ENCODE peak calls at places on chromosome 14, in eight cellular contexts. E is mucosa of descending colon; Z is esophagus squamous epithelium; C is ELR; M is stimulated activated CD4-positive, alpha-beta T cell treated with anti-CD3 and anti-CD28 coated beads, Interleukin-4, amount 100 ng/mL, for 1 hour; I is right lobe of liver; S is T-helper 2 cell; A is tibial nerve. F is an unnamed sample.

GRCh38 chr14:20757963-20758362 is 10.2 kb upstream of the EDDM3B start:
- DNase-seq in Z (no peak), I (no peak), S (no peak), C (no peak), A (no peak), E (no peak), M (peak), F (no peak)

GRCh38 chr14:49892301-49892635 is 614 bp upstream of the ARF6 start:
- DNase-seq in S (peak), C (peak), M (no peak), A (no peak), I (peak), Z (no peak), E (no peak), F (no peak)

GRCh38 chr14:48490756-48491155 is 815.4 kb upstream of the MDGA2 start:
- DNase-seq in M (no peak), Z (no peak), S (no peak), A (no peak), C (no peak), E (no peak), I (no peak), F (no peak)

GRCh38 chr14:101476258-101476930 is 84.9 kb upstream of the DIO3 start:
- DNase-seq in I (peak), M (no peak), C (no peak), A (no peak), Z (no peak), E (peak), S (no peak), F (peak)

GRCh38 chr14:74984241-74985027 is 18.3 kb upstream of the EIF2B2 start:
- DNase-seq in M (no peak), C (no peak), S (no peak), A (no peak), Z (no peak), E (no peak), I (peak), F (no peak)

GRCh38 chr14:50357124-50357523 is 39.6 kb downstream of the CDKL1 start:
- DNase-seq in Z (no peak), S (no peak), E (no peak), M (no peak), A (no peak), C (no peak), I (peak), F (no peak)

GRCh38 chr14:23154876-23155587 is 28.4 kb downstream of the SLC7A8 start:
- DNase-seq in I (no peak), C (peak), Z (no peak), A (peak), S (no peak), E (peak), M (no peak), F (peak)

GRCh38 chr14:79111963-79112362 is 941.8 kb downstream of the NRXN3 start:
- DNase-seq in A (no peak), S (no peak), E (no peak), C (no peak), M (no peak), Z (no peak), I (no peak), F (no peak)

GRCh38 chr14:69827560-69827959 is 30.5 kb upstream of the SLC10A1 start:
- DNase-seq in A (no peak), Z (no peak), M (no peak), E (no peak), S (no peak), C (no peak), I (no peak), F (no peak)

GRCh38 chr14:88017503-88017902 is 12.6 kb downstream of the GPR65 start:
- DNase-seq in C (no peak), Z (no peak), E (no peak), A (no peak), S (no peak), M (no peak), I (no peak), F (no peak)

GRCh38 chr14:100871234-100872186 is 32.0 kb downstream of the RTL1 start:
- DNase-seq in M (no peak), C (peak), I (no peak), S (no peak), A (no peak), Z (no peak), E (no peak), F (peak)

GRCh38 chr14:77459072-77459723 is 1.3 kb downstream of the AHSA1 start:
- DNase-seq in Z (peak), C (peak), M (peak), I (peak), A (peak), E (no peak), S (peak), F (no peak)

GRCh38 chr14:24843494-24843893 is 206.5 kb downstream of the STXBP6 start:
- DNase-seq in C (no peak), S (no peak), I (no peak), M (no peak), Z (no peak), E (no peak), A (no peak), F (no peak)

GRCh38 chr14:52266179-52266578 is 1.3 kb upstream of the PTGDR start:
- DNase-seq in M (no peak), C (no peak), Z (no peak), A (peak), I (no peak), E (no peak), S (no peak), F (no peak)

GRCh38 chr14:98208074-98208675 is 1063.8 kb downstream of the BCL11B start:
- DNase-seq in E (no peak), C (no peak), A (no peak), I (no peak), M (no peak), S (no peak), Z (no peak), F (no peak)

GRCh38 chr14:100406505-100407131 is 83.5 kb downstream of the SLC25A47 start:
- DNase-seq in S (peak), E (peak), Z (no peak), C (peak), I (peak), A (no peak), M (no peak), F (peak)

GRCh38 chr14:89658977-89659670 is 242.1 kb upstream of the FOXN3 start:
- DNase-seq in C (no peak), M (no peak), I (peak), A (no peak), S (no peak), Z (no peak), E (no peak), F (no peak)

GRCh38 chr14:102527255-102528232 is 18.0 kb upstream of the ANKRD9 start:
- DNase-seq in I (no peak), C (peak), Z (no peak), A (no peak), E (peak), M (no peak), S (no peak), F (peak)

GRCh38 chr14:52076334-52076733 is 7.5 kb upstream of the NID2 start:
- DNase-seq in S (no peak), M (no peak), A (no peak), E (no peak), Z (no peak), C (peak), I (no peak), F (no peak)

GRCh38 chr14:74411671-74412070 is 14.3 kb downstream of the SYNDIG1L start:
- DNase-seq in A (no peak), S (no peak), M (no peak), C (no peak), I (no peak), Z (no peak), E (no peak), F (no peak)